ENCODE peak calls at places on chromosomes 13 and 19, in five cellular contexts. I is tibial nerve; M is lower lobe of right lung; Y is CD4-positive, alpha-beta T cell; V is heart left ventricle. W is an unnamed sample.

GRCh38 chr13:39684531-39685137 is 29.2 kb downstream of the COG6 start:
- DNase-seq in I (no peak), M (no peak), Y (no peak), V (no peak), W (no peak)

GRCh38 chr13:33006646-33007045 is 9.6 kb upstream of the KL start:
- DNase-seq in M (no peak), Y (no peak), V (no peak), I (no peak), W (no peak)

GRCh38 chr13:35549481-35549880 is 73.0 kb upstream of the MAB21L1 start:
- DNase-seq in Y (no peak), V (no peak), M (no peak), I (no peak), W (no peak)

GRCh38 chr19:21677696-21678418 is 89.5 kb downstream of the ZNF100 start:
- DNase-seq in V (peak), M (no peak), Y (no peak), I (no peak), W (no peak)

GRCh38 chr13:24212674-24213073 is 52.2 kb downstream of the SPATA13 start:
- DNase-seq in V (no peak), I (no peak), Y (no peak), M (no peak), W (no peak)

GRCh38 chr13:41053384-41053826 is 7.9 kb upstream of the WBP4 start:
- DNase-seq in V (no peak), M (no peak), I (peak), Y (no peak), W (no peak)

GRCh38 chr13:102721800-102722231 is 27.0 kb upstream of the METTL21C start:
- DNase-seq in Y (no peak), I (no peak), V (no peak), M (no peak), W (no peak)

GRCh38 chr13:71378992-71379905 is 487.8 kb downstream of the DACH1 start:
- DNase-seq in Y (no peak), I (no peak), M (no peak), V (no peak), W (no peak)

GRCh38 chr19:56174086-56174485 is 1.7 kb upstream of the GALP start:
- DNase-seq in M (no peak), V (no peak), Y (no peak), I (no peak), W (no peak)

GRCh38 chr19:47097396-47098217 is 16.0 kb downstream of the ZC3H4 start:
- DNase-seq in M (peak), Y (no peak), V (peak), I (peak), W (peak)

GRCh38 chr13:104650426-104650825 is 1584.2 kb upstream of the SLC10A2 start:
- DNase-seq in Y (no peak), I (no peak), V (no peak), M (no peak), W (no peak)

GRCh38 chr13:30652746-30653145 is 35.0 kb downstream of the USPL1 start:
- DNase-seq in I (no peak), Y (no peak), M (no peak), V (no peak), W (no peak)

GRCh38 chr13:101919541-101920306 is 467.2 kb downstream of the ITGBL1 start:
- DNase-seq in I (no peak), Y (no peak), M (no peak), V (peak), W (no peak)

GRCh38 chr19:45293682-45294081 is 29.0 kb downstream of the CKM start:
- DNase-seq in M (no peak), I (no peak), Y (no peak), V (no peak), W (no peak)

GRCh38 chr13:51771418-51772104 is 32.4 kb downstream of the DHRS12 start:
- DNase-seq in I (no peak), M (no peak), V (no peak), Y (no peak), W (no peak)
- TF ChIP-seq CTCF in I (no peak), M (no peak), V (no peak), Y (no peak), W (peak)

DNA sequence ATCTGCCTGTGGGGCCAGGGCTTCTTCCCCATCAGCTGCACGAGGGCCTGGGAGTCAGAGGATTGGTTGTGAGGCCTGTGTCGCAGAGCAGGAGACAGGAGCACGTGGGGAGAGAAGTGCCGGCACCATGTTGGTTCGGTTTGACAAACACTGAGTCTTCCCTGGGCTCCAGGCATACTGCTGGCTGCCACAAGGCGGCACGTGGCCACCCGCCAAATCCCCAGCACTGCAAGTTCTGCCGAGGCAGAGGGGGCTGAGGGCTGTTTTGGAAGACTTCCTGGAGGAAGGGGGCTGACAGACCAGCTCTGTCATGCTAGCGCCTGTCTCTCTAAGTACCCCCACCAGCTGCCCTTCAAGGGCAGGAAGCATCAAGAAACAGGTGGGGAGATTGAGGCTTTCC is 9.5 kb downstream of the SHANK1 start:
- DNase-seq in I (no peak), Y (no peak), V (no peak), M (no peak), W (no peak)
- TF ChIP-seq CTCF in I (no peak), Y (no peak), V (no peak), M (no peak), W (no peak)

DNA sequence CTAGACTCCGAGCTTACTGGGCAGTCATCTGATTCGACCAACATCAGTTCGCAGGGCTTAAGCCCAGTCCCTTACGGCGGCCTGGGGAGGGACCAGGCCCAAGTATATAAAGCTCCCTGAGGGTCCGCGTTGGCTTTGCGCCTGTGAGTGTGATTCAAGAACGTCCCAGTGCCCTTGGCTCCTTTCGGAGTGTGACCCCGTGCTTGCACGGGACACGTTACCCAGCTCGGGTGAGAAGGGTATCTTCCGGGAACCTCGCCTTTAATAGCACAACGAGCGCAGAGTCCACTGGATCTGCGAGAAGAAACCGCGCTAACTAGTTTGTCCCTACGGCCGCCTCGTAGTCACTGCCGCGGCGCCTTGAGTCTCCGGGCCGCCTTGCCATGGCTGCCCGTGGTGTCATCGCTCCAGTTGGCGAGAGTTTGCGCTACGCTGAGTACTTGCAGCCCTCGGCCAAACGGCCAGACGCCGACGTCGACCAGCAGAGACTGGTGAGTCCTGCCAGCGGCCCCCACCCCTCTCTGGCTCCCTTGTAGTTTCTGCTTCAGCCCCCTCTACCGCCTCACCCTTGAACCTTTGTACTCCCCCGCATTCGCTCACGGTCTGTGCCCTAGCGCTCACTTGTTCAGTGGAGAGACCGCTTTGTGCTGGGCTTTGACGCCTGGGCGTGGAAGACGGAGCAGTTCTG is at the start of gene DNAJC15:
- DNase-seq in I (peak), V (peak), M (peak), Y (peak), W (peak)
- TF ChIP-seq CTCF in I (peak), V (no peak), M (peak), Y (no peak), W (no peak)

GRCh38 chr19:33029746-33030303 is 34.9 kb downstream of the RHPN2 start:
- DNase-seq in M (no peak), Y (no peak), I (no peak), V (no peak), W (no peak)
- TF ChIP-seq CTCF in M (no peak), Y (no peak), I (no peak), V (no peak), W (no peak)

DNA sequence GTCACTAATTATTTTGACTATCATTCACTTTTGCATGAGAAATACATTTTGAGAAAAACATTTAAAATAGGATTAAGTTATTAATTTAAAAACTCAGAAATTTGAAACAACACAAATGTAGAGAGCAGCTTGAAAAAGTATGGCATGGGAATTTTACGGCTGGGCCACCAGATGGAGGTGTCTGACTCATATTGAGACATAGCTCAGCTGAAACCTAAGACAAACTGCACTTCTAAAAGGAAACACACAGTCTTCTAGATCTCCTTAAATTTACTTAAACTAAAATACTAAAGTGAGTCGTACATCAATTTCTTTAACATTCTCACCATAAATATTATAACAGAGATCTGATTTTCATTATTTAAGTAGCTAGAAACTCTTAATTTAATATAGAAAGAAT is 41.9 kb upstream of the POSTN start:
- DNase-seq in V (no peak), Y (no peak), I (no peak), M (no peak), W (no peak)
- TF ChIP-seq CTCF in V (peak), Y (no peak), I (peak), M (peak), W (peak)

GRCh38 chr13:69617587-69617986 is 490.0 kb upstream of the ATXN8OS start:
- DNase-seq in Y (no peak), V (no peak), I (no peak), M (no peak), W (no peak)
- TF ChIP-seq CTCF in Y (no peak), V (no peak), I (no peak), M (no peak), W (no peak)

GRCh38 chr19:19027228-19027627 is 6.1 kb downstream of the SUGP2 start:
- DNase-seq in M (no peak), I (no peak), V (no peak), Y (no peak), W (no peak)

GRCh38 chr19:19022380-19022961 is 10.8 kb downstream of the SUGP2 start:
- DNase-seq in M (no peak), Y (no peak), I (no peak), V (no peak), W (no peak)

GRCh38 chr19:19028526-19028925 is 4.8 kb downstream of the SUGP2 start:
- DNase-seq in M (no peak), I (no peak), V (no peak), Y (no peak), W (no peak)

GRCh38 chr19:19021115-19021514 is 12.2 kb downstream of the SUGP2 start:
- DNase-seq in M (no peak), Y (no peak), V (no peak), I (no peak), W (no peak)

GRCh38 chr19:19026299-19026971 is 6.9 kb downstream of the SUGP2 start:
- DNase-seq in M (no peak), I (peak), Y (no peak), V (no peak), W (no peak)
- TF ChIP-seq CTCF in M (no peak), I (no peak), Y (no peak), V (no peak), W (peak)

GRCh38 chr13:26719356-26719945 is 41.1 kb downstream of the GPR12 start:
- DNase-seq in I (no peak), V (no peak), M (no peak), Y (no peak), W (no peak)
- TF ChIP-seq CTCF in I (no peak), V (no peak), M (no peak), Y (no peak), W (peak)